ENCODE peak calls at places on chromosomes 12 and 14, in six cellular contexts. One of them, this sample, is unnamed.

GRCh38 chr12:76198839-76199238 is 114.4 kb upstream of the NAP1L1 start:
- DNase-seq in left lobe of liver: no peak
- DNase-seq in GM23338: no peak
- DNase-seq in hypothalamus: no peak
- DNase-seq in HT-29: no peak
- DNase-seq in RWPE2: no peak
- DNase-seq in this sample: no peak

GRCh38 chr12:121062391-121063045 is 23.5 kb upstream of the OASL start:
- DNase-seq in left lobe of liver: peak
- DNase-seq in GM23338: no peak
- DNase-seq in hypothalamus: no peak
- DNase-seq in HT-29: no peak
- DNase-seq in RWPE2: no peak
- DNase-seq in this sample: no peak

GRCh38 chr14:67332468-67332867 is 27.1 kb downstream of the ATP6V1D start:
- DNase-seq in left lobe of liver: no peak
- DNase-seq in GM23338: no peak
- DNase-seq in hypothalamus: no peak
- DNase-seq in HT-29: no peak
- DNase-seq in RWPE2: no peak
- DNase-seq in this sample: peak

GRCh38 chr12:78698747-78699146 is 165.8 kb upstream of the SYT1 start:
- DNase-seq in left lobe of liver: no peak
- DNase-seq in GM23338: no peak
- DNase-seq in hypothalamus: no peak
- DNase-seq in HT-29: no peak
- DNase-seq in RWPE2: no peak
- DNase-seq in this sample: no peak

GRCh38 chr12:132653567-132654290 is 33.4 kb downstream of the POLE start:
- DNase-seq in left lobe of liver: no peak
- DNase-seq in GM23338: no peak
- DNase-seq in hypothalamus: no peak
- DNase-seq in HT-29: no peak
- DNase-seq in RWPE2: no peak
- DNase-seq in this sample: no peak

GRCh38 chr14:68510951-68511726 is 281.7 kb downstream of the ZFP36L1 start:
- DNase-seq in left lobe of liver: no peak
- DNase-seq in GM23338: no peak
- DNase-seq in hypothalamus: no peak
- DNase-seq in HT-29: no peak
- DNase-seq in RWPE2: no peak
- DNase-seq in this sample: no peak

GRCh38 chr12:116687888-116688287 is 50.0 kb downstream of the SPRING1 start:
- DNase-seq in left lobe of liver: no peak
- DNase-seq in GM23338: peak
- DNase-seq in hypothalamus: no peak
- DNase-seq in HT-29: peak
- DNase-seq in RWPE2: no peak
- DNase-seq in this sample: peak

GRCh38 chr14:102892660-102893059 is 29.8 kb upstream of the AMN start:
- DNase-seq in left lobe of liver: no peak
- DNase-seq in GM23338: no peak
- DNase-seq in hypothalamus: no peak
- DNase-seq in HT-29: no peak
- DNase-seq in RWPE2: no peak
- DNase-seq in this sample: no peak

GRCh38 chr12:62438098-62438692 is 28.4 kb upstream of the MON2 start:
- DNase-seq in left lobe of liver: no peak
- DNase-seq in GM23338: peak
- DNase-seq in hypothalamus: no peak
- DNase-seq in HT-29: peak
- DNase-seq in RWPE2: no peak
- DNase-seq in this sample: peak

GRCh38 chr14:73788871-73789590 is 62.6 kb upstream of the PTGR2 start:
- DNase-seq in left lobe of liver: no peak
- DNase-seq in GM23338: no peak
- DNase-seq in hypothalamus: no peak
- DNase-seq in HT-29: no peak
- DNase-seq in RWPE2: peak
- DNase-seq in this sample: no peak

GRCh38 chr12:57632369-57632897 is 568 bp downstream of the B4GALNT1 start:
- DNase-seq in left lobe of liver: peak
- DNase-seq in GM23338: peak
- DNase-seq in hypothalamus: no peak
- DNase-seq in HT-29: no peak
- DNase-seq in RWPE2: peak
- DNase-seq in this sample: peak

GRCh38 chr12:3882896-3883564 is 9.8 kb upstream of the PARP11 start:
- DNase-seq in left lobe of liver: no peak
- DNase-seq in GM23338: peak
- DNase-seq in hypothalamus: no peak
- DNase-seq in HT-29: peak
- DNase-seq in RWPE2: no peak
- DNase-seq in this sample: peak

GRCh38 chr14:103576371-103577024 is 13.7 kb downstream of the COA8 start:
- DNase-seq in left lobe of liver: peak
- DNase-seq in GM23338: peak
- DNase-seq in hypothalamus: peak
- DNase-seq in HT-29: peak
- DNase-seq in RWPE2: peak
- DNase-seq in this sample: peak

GRCh38 chr12:89040146-89040964 is 311.9 kb downstream of the DUSP6 start:
- DNase-seq in left lobe of liver: no peak
- DNase-seq in GM23338: peak
- DNase-seq in hypothalamus: no peak
- DNase-seq in HT-29: no peak
- DNase-seq in RWPE2: no peak
- DNase-seq in this sample: no peak

GRCh38 chr12:110501378-110501721 is 561 bp downstream of the VPS29 start:
- DNase-seq in left lobe of liver: peak
- DNase-seq in GM23338: peak
- DNase-seq in hypothalamus: no peak
- DNase-seq in HT-29: no peak
- DNase-seq in RWPE2: peak
- DNase-seq in this sample: peak

GRCh38 chr12:70985850-70986249 is 65.3 kb upstream of the PTPRR start:
- DNase-seq in left lobe of liver: no peak
- DNase-seq in GM23338: no peak
- DNase-seq in hypothalamus: no peak
- DNase-seq in HT-29: no peak
- DNase-seq in RWPE2: no peak
- DNase-seq in this sample: no peak

GRCh38 chr14:50822501-50823042 is 8.4 kb downstream of the NIN start:
- DNase-seq in left lobe of liver: no peak
- DNase-seq in GM23338: no peak
- DNase-seq in hypothalamus: no peak
- DNase-seq in HT-29: no peak
- DNase-seq in RWPE2: no peak
- DNase-seq in this sample: no peak

GRCh38 chr12:44628180-44628579 is 247.9 kb downstream of the NELL2 start:
- DNase-seq in left lobe of liver: no peak
- DNase-seq in GM23338: no peak
- DNase-seq in hypothalamus: no peak
- DNase-seq in HT-29: no peak
- DNase-seq in RWPE2: no peak
- DNase-seq in this sample: no peak

GRCh38 chr14:103393078-103393477 is 7.9 kb downstream of the MARK3 start:
- DNase-seq in left lobe of liver: peak
- DNase-seq in GM23338: no peak
- DNase-seq in hypothalamus: no peak
- DNase-seq in HT-29: no peak
- DNase-seq in RWPE2: no peak
- DNase-seq in this sample: peak

GRCh38 chr14:70934502-70935134 is 27.4 kb downstream of the PCNX1 start:
- DNase-seq in left lobe of liver: no peak
- DNase-seq in GM23338: no peak
- DNase-seq in hypothalamus: no peak
- DNase-seq in HT-29: peak
- DNase-seq in RWPE2: no peak
- DNase-seq in this sample: no peak

GRCh38 chr14:105201928-105202513 is 20.9 kb upstream of the NUDT14 start:
- DNase-seq in left lobe of liver: no peak
- DNase-seq in GM23338: no peak
- DNase-seq in hypothalamus: no peak
- DNase-seq in HT-29: no peak
- DNase-seq in RWPE2: no peak
- DNase-seq in this sample: no peak

GRCh38 chr14:24965934-24966593 is 83.9 kb downstream of the STXBP6 start:
- DNase-seq in left lobe of liver: no peak
- DNase-seq in GM23338: no peak
- DNase-seq in hypothalamus: no peak
- DNase-seq in HT-29: peak
- DNase-seq in RWPE2: no peak
- DNase-seq in this sample: peak